ENCODE peak calls at places on chromosomes 7 and 10, in ten cellular contexts. S is choroid plexus epithelial cell, C is fibroblast of pulmonary artery, R is heart right ventricle, B is psoas muscle, A is spleen, J is mammary epithelial cell, G is stomach, D is thoracic aorta, X is AG09309. Q is an unnamed sample.

GRCh38 chr10:36172574-36172973 is 530.5 kb upstream of the FZD8 start:
- DNase-seq in S (peak), C (peak), R (no peak), B (no peak), A (no peak), J (peak), G (no peak), D (no peak), X (peak), Q (peak)

GRCh38 chr10:97553575-97554100 is 18.9 kb upstream of the ANKRD2 start:
- DNase-seq in S (peak), C (peak), R (peak), B (peak), A (peak), J (peak), G (peak), D (peak), X (no peak), Q (peak)

GRCh38 chr10:25639646-25640045 is 294.4 kb upstream of the MYO3A start:
- DNase-seq in S (peak), C (peak), R (no peak), B (no peak), A (no peak), J (no peak), G (no peak), D (no peak), X (no peak), Q (no peak)

GRCh38 chr7:99990417-99990816 is 14.6 kb upstream of the AZGP1 start:
- DNase-seq in S (no peak), C (no peak), R (no peak), B (no peak), A (peak), J (no peak), G (no peak), D (no peak), X (no peak), Q (no peak)

GRCh38 chr10:27742195-27742925 is 3.3 kb downstream of the MKX start:
- DNase-seq in S (peak), C (peak), R (peak), B (peak), A (peak), J (peak), G (peak), D (no peak), X (peak), Q (peak)

GRCh38 chr7:56030340-56030739 is 20.9 kb downstream of the PSPH start:
- DNase-seq in S (no peak), C (no peak), R (no peak), B (no peak), A (peak), J (no peak), G (no peak), D (no peak), X (no peak), Q (no peak)

GRCh38 chr7:158274996-158275395 is 312.6 kb downstream of the PTPRN2 start:
- DNase-seq in S (no peak), C (no peak), R (no peak), B (peak), A (peak), J (no peak), G (no peak), D (no peak), X (no peak), Q (no peak)

GRCh38 chr7:23074443-23075244 is 30.9 kb upstream of the KLHL7 start:
- DNase-seq in S (peak), C (no peak), R (no peak), B (no peak), A (no peak), J (no peak), G (no peak), D (no peak), X (no peak), Q (peak)

GRCh38 chr7:36734731-36735130 is 10.4 kb upstream of the AOAH start:
- DNase-seq in S (no peak), C (no peak), R (no peak), B (no peak), A (no peak), J (no peak), G (no peak), D (no peak), X (no peak), Q (no peak)

GRCh38 chr7:149867762-149868637 is 5.8 kb upstream of the ATP6V0E2 start:
- DNase-seq in S (no peak), C (no peak), R (no peak), B (no peak), A (no peak), J (no peak), G (no peak), D (no peak), X (no peak), Q (no peak)

GRCh38 chr10:94183666-94184264 is 179.0 kb downstream of the NOC3L start:
- DNase-seq in S (peak), C (peak), R (no peak), B (no peak), A (no peak), J (peak), G (no peak), D (no peak), X (peak), Q (peak)

GRCh38 chr10:132326925-132327324 is 5.1 kb upstream of the LRRC27 start:
- DNase-seq in S (no peak), C (no peak), R (no peak), B (no peak), A (no peak), J (no peak), G (no peak), D (no peak), X (no peak), Q (no peak)

GRCh38 chr10:5292196-5292735 is 72.5 kb upstream of the UCN3 start:
- DNase-seq in S (no peak), C (no peak), R (no peak), B (no peak), A (no peak), J (no peak), G (no peak), D (no peak), X (no peak), Q (no peak)

GRCh38 chr7:119665791-119666190 is 607.2 kb upstream of the KCND2 start:
- DNase-seq in S (peak), C (peak), R (no peak), B (no peak), A (no peak), J (no peak), G (no peak), D (no peak), X (no peak), Q (peak)

GRCh38 chr10:102117391-102118159 is 2.6 kb downstream of the LDB1 start:
- DNase-seq in S (peak), C (peak), R (peak), B (peak), A (peak), J (peak), G (peak), D (peak), X (no peak), Q (peak)
- H3K4me3 ChIP-seq in S (peak), C (peak), R (peak), B (peak), A (peak), J (peak), G (peak), D (peak), X (peak), Q (no peak)

DNA sequence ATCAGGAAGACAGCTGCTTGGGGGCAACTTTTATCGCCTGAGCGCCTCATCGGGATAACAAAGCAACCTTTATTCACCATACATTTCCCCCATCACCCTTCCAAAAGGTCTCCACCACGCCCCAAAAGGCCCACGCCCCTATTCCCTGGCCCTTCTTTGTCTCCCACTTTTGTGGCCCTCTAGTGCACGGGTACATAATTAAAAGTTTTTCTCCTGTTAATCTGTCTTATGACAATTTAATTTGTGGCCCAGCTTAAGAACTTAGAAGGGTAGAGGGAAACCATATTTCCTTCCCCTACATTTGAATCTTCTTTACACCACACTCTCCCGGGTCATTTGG is 643 bp downstream of the RP9 start:
- DNase-seq in S (no peak), C (no peak), R (no peak), B (no peak), A (no peak), J (peak), G (no peak), D (no peak), X (no peak), Q (no peak)
- TF ChIP-seq CTCF in S (peak), C (peak), R (no peak), B (no peak), A (no peak), J (peak), G (no peak), D (no peak), X (peak), Q (peak)

GRCh38 chr7:92633211-92633906 is 43.2 kb upstream of the FAM133B start:
- DNase-seq in S (peak), C (peak), R (no peak), B (no peak), A (no peak), J (peak), G (no peak), D (no peak), X (peak), Q (peak)
- H3K4me3 ChIP-seq in S (no peak), C (peak), R (no peak), B (no peak), A (no peak), J (peak), G (no peak), D (peak), X (no peak), Q (no peak)

GRCh38 chr7:35185908-35186731 is 67.8 kb downstream of the TBX20 start:
- DNase-seq in S (peak), C (peak), R (peak), B (peak), A (peak), J (peak), G (no peak), D (no peak), X (no peak), Q (peak)
- TF ChIP-seq CTCF in S (no peak), C (no peak), R (no peak), B (no peak), A (no peak), J (no peak), G (no peak), D (no peak), X (peak), Q (peak)

GRCh38 chr7:46908770-46909169 is 673.1 kb downstream of the TNS3 start:
- DNase-seq in S (peak), C (peak), R (no peak), B (no peak), A (no peak), J (peak), G (no peak), D (no peak), X (no peak), Q (peak)
- H3K4me3 ChIP-seq in S (no peak), C (no peak), R (no peak), B (no peak), A (no peak), J (no peak), G (no peak), D (no peak), X (no peak), Q (no peak)

GRCh38 chr10:105062881-105063280 is 421.8 kb downstream of the SORCS3 start:
- DNase-seq in S (no peak), C (no peak), R (no peak), B (no peak), A (no peak), J (no peak), G (no peak), D (no peak), X (no peak), Q (no peak)

GRCh38 chr10:105068497-105068896 is 427.4 kb downstream of the SORCS3 start:
- DNase-seq in S (no peak), C (no peak), R (no peak), B (no peak), A (no peak), J (peak), G (no peak), D (no peak), X (peak), Q (peak)

GRCh38 chr10:105063796-105064195 is 422.7 kb downstream of the SORCS3 start:
- DNase-seq in S (peak), C (peak), R (peak), B (no peak), A (no peak), J (peak), G (peak), D (no peak), X (no peak), Q (peak)
- TF ChIP-seq CTCF in S (peak), C (no peak), R (peak), B (no peak), A (peak), J (peak), G (peak), D (no peak), X (peak), Q (peak)